ENCODE peak calls at places on chromosome 10, in eight cellular contexts. L, V, S, F, G, M, B and D are unnamed samples. For H3K36me3, the result is how much of the 10 kb centered on the place peaks cover.

GRCh38 chr10:12766222-12766621 is 235.3 kb downstream of the CCDC3 start:
- DNase-seq in G (no peak), S (no peak), F (no peak), L (no peak), B (no peak), V (no peak), M (no peak), D (no peak)

GRCh38 chr10:78435484-78436222 is 402.0 kb downstream of the RPS24 start:
- DNase-seq in M (no peak), F (no peak), L (no peak), V (no peak), S (no peak), B (no peak), G (no peak), D (no peak)

GRCh38 chr10:12509016-12509793 is 159.9 kb downstream of the CAMK1D start:
- DNase-seq in M (no peak), L (no peak), B (no peak), V (no peak), S (no peak), F (no peak), G (no peak), D (no peak)

GRCh38 chr10:63365976-63366765 is 99.6 kb downstream of the JMJD1C start:
- DNase-seq in B (peak), G (no peak), M (no peak), V (no peak), F (no peak), L (peak), S (no peak), D (no peak)

GRCh38 chr10:60760711-60761210 is 17.5 kb upstream of the CDK1 start:
- DNase-seq in V (no peak), F (no peak), S (no peak), M (no peak), L (no peak), G (no peak), B (no peak), D (no peak)

GRCh38 chr10:81514811-81515210 is 360.2 kb upstream of the NRG3 start:
- DNase-seq in M (no peak), F (no peak), G (no peak), S (no peak), B (no peak), L (no peak), V (no peak), D (no peak)

GRCh38 chr10:92290076-92290836 is 622 bp downstream of the CPEB3 start:
- DNase-seq in G (no peak), S (peak), B (peak), F (peak), V (peak), M (peak), L (no peak), D (no peak)

GRCh38 chr10:68826764-68827591 is at the start of gene STOX1:
- DNase-seq in M (no peak), S (peak), F (peak), L (peak), G (peak), V (peak), B (peak), D (peak)

GRCh38 chr10:116817178-116817577 is 32.1 kb upstream of the ENO4 start:
- DNase-seq in G (no peak), M (no peak), B (no peak), V (no peak), L (no peak), S (no peak), F (no peak), D (no peak)

GRCh38 chr10:103701380-103702222 is 153.8 kb downstream of the SH3PXD2A start:
- DNase-seq in B (no peak), V (no peak), L (no peak), M (no peak), S (no peak), F (no peak), G (no peak), D (no peak)

GRCh38 chr10:60732240-60733188 is 45.8 kb upstream of the CDK1 start:
- DNase-seq in L (peak), V (no peak), F (no peak), B (no peak), M (no peak), G (no peak), S (no peak), D (no peak)

GRCh38 chr10:103282961-103283360 is 6.0 kb downstream of the INA start:
- DNase-seq in M (no peak), V (no peak), G (no peak), F (no peak), L (no peak), S (no peak), B (no peak), D (no peak)

GRCh38 chr10:56472978-56473377 is 111.9 kb upstream of the ZWINT start:
- DNase-seq in M (no peak), G (no peak), F (no peak), L (no peak), S (no peak), V (no peak), B (no peak), D (no peak)

GRCh38 chr10:94224656-94225055 is 138.1 kb downstream of the NOC3L start:
- DNase-seq in S (no peak), M (no peak), B (no peak), L (no peak), F (no peak), G (no peak), V (peak), D (peak)

GRCh38 chr10:28179490-28180099 is 123.3 kb downstream of the MPP7 start:
- DNase-seq in G (no peak), L (peak), V (peak), M (no peak), F (no peak), S (no peak), B (peak), D (no peak)

GRCh38 chr10:77219046-77219445 is 418.6 kb downstream of the KCNMA1 start:
- DNase-seq in S (no peak), F (no peak), G (no peak), L (no peak), M (no peak), B (no peak), V (no peak), D (no peak)

GRCh38 chr10:116676633-116677032 is 55.9 kb downstream of the PNLIPRP2 start:
- DNase-seq in G (no peak), F (no peak), B (peak), S (no peak), V (no peak), M (no peak), L (no peak), D (no peak)

GRCh38 chr10:29619273-29619672 is 15.5 kb downstream of the SVIL start:
- DNase-seq in L (no peak), F (no peak), M (no peak), G (no peak), S (peak), B (peak), V (no peak), D (no peak)

GRCh38 chr10:4939224-4940072 is 23.8 kb upstream of the AKR1C1 start:
- DNase-seq in S (no peak), L (no peak), B (peak), F (no peak), V (no peak), M (no peak), G (no peak), D (no peak)

GRCh38 chr10:30736685-30737232 is 107.2 kb upstream of the LYZL2 start:
- DNase-seq in G (no peak), V (peak), L (no peak), B (no peak), F (no peak), M (peak), S (no peak), D (peak)

GRCh38 chr10:129655007-129655678 is 188.1 kb downstream of the MGMT start:
- DNase-seq in V (no peak), F (no peak), L (no peak), B (no peak), G (no peak), S (no peak), M (no peak), D (no peak)

GRCh38 chr10:89518108-89518507 is 17.3 kb downstream of the SLC16A12 start:
- DNase-seq in S (no peak), F (peak), L (no peak), B (no peak), V (no peak), G (peak), M (no peak), D (no peak)

GRCh38 chr10:127973810-127974311 is 67.0 kb downstream of the PTPRE start:
- DNase-seq in V (no peak), S (no peak), G (no peak), L (peak), M (no peak), F (no peak), B (no peak), D (no peak)

GRCh38 chr10:43793714-43794113 is 145.0 kb upstream of the ZNF32 start:
- DNase-seq in F (no peak), M (no peak), V (no peak), G (no peak), S (no peak), B (no peak), L (no peak), D (peak)

GRCh38 chr10:130495891-130496642 is 359.9 kb downstream of the GLRX3 start:
- DNase-seq in M (no peak), B (peak), S (no peak), V (no peak), G (peak), L (no peak), F (no peak), D (no peak)

GRCh38 chr10:73802276-73802991 is 9.0 kb downstream of the NDST2 start:
- DNase-seq in S (no peak), L (no peak), G (no peak), V (no peak), F (peak), B (no peak), M (no peak), D (no peak)
- TF ChIP-seq CTCF in S (no peak), L (no peak), G (no peak), V (peak), F (no peak), B (no peak), M (no peak), D (no peak)

DNA sequence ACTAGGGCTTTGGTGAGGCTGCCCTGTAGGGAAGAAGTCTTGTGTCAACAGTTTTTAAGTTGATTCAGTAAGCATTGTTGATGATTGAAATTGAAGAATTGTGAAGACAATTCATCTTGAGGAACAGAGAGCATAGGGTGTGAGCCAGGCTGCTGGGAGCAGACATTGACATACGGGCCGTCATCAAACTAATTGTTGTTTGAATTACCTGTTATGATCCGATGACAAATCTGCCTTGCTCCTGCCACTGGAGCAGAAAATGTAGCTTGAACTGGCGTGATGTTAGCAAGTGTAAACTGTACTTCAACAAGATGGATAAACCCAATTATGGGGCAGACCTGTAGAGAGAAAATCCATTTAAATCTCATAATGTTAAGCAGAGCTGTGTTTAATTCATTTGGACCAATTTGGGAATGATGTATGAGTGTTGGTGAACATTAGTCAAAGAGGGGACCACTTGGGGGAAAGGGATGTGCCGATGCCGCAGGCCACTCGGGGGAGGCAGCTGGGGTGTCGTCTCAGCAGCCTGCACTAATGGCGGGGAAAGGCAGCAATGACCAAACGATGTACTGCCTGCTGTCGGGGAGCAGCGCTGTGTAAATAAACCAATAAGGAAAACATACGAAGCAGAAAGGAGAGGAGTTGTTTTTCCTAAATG is 27.4 kb downstream of the TCF7L2 start:
- DNase-seq in G (no peak), V (no peak), B (no peak), M (no peak), L (no peak), S (no peak), F (no peak), D (no peak)
- H3K36me3 ChIP-seq in G (under half), V (under half), B (under half), M (under half), L (under half), S (under half), F (under half), D (under half)

GRCh38 chr10:34817586-34817985 is 2.5 kb upstream of the PARD3 start:
- DNase-seq in L (no peak), F (no peak), M (no peak), V (no peak), B (no peak), G (no peak), S (no peak), D (no peak)

GRCh38 chr10:34815174-34816066 is at the start of gene PARD3:
- DNase-seq in S (peak), V (no peak), B (peak), G (peak), M (peak), L (peak), F (peak), D (no peak)

GRCh38 chr10:34814228-34815173 is 595 bp downstream of the PARD3 start:
- DNase-seq in S (no peak), L (peak), V (no peak), B (peak), F (peak), M (no peak), G (peak), D (no peak)

GRCh38 chr10:34817054-34817453 is 2.0 kb upstream of the PARD3 start:
- DNase-seq in G (no peak), S (no peak), M (no peak), L (no peak), V (no peak), B (no peak), F (no peak), D (no peak)

GRCh38 chr10:34816067-34817002 is 1.2 kb upstream of the PARD3 start:
- DNase-seq in L (peak), F (no peak), V (no peak), G (no peak), B (no peak), M (peak), S (peak), D (no peak)
- TF ChIP-seq CTCF in L (no peak), F (peak), V (no peak), G (no peak), B (no peak), M (no peak), S (no peak), D (peak)

GRCh38 chr10:1044146-1044545 is 4.8 kb downstream of the IDI1 start:
- DNase-seq in G (no peak), F (no peak), L (no peak), B (no peak), S (no peak), M (no peak), V (no peak), D (no peak)
- H3K36me3 ChIP-seq in G (under half), F (under half), L (under half), B (under half), S (under half), M (under half), V (under half), D (under half)

DNA sequence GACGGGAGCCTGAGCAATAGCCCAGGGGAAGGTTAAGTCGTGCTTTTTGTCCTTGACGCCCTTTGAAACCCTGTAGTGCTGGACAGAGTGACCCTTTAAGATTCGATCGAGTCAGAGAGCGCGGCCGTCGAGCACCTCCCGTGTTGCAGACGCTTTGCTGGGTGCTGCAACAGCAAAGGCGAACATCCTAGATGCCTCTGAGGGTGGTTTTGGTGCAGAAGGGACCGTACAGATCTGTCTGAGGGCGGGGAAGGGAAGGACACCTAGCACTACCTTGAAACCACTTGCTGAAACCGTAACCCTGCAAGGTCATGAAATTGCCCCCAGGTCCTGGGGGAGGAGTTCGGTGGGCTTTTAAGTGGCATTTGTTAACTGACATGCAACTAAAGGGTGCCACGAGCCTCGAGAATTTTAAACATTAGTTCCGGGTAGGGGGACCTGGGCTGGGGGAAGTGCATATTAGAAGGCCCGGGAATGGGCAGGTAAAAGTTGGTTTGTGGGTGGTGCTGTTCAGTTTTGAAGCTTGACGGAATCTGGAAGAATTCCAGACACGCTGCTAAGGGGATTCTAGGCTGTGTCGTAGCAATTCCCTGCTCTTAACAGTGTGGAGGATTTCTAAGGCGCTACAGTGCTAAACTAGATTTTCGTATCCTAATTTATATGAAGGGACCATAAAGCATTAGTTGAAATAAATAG is 811 bp downstream of the ATP5F1C start:
- DNase-seq in B (peak), F (no peak), M (no peak), S (no peak), G (no peak), L (peak), V (no peak), D (no peak)
- TF ChIP-seq CTCF in B (no peak), F (no peak), M (no peak), S (no peak), G (no peak), L (no peak), V (no peak), D (no peak)

GRCh38 chr10:125118701-125119100 is 41.7 kb downstream of the CTBP2 start:
- DNase-seq in S (no peak), G (no peak), B (no peak), V (no peak), L (no peak), F (no peak), M (no peak), D (no peak)
- H3K36me3 ChIP-seq in S (under half), G (under half), B (under half), V (under half), L (under half), F (under half), M (under half), D (under half)

GRCh38 chr10:6464862-6465430 is 115.1 kb downstream of the PRKCQ start:
- DNase-seq in L (no peak), F (no peak), G (no peak), M (no peak), V (no peak), S (no peak), B (no peak), D (no peak)
- TF ChIP-seq CTCF in L (no peak), F (no peak), G (no peak), M (no peak), V (no peak), S (no peak), B (no peak), D (no peak)

DNA sequence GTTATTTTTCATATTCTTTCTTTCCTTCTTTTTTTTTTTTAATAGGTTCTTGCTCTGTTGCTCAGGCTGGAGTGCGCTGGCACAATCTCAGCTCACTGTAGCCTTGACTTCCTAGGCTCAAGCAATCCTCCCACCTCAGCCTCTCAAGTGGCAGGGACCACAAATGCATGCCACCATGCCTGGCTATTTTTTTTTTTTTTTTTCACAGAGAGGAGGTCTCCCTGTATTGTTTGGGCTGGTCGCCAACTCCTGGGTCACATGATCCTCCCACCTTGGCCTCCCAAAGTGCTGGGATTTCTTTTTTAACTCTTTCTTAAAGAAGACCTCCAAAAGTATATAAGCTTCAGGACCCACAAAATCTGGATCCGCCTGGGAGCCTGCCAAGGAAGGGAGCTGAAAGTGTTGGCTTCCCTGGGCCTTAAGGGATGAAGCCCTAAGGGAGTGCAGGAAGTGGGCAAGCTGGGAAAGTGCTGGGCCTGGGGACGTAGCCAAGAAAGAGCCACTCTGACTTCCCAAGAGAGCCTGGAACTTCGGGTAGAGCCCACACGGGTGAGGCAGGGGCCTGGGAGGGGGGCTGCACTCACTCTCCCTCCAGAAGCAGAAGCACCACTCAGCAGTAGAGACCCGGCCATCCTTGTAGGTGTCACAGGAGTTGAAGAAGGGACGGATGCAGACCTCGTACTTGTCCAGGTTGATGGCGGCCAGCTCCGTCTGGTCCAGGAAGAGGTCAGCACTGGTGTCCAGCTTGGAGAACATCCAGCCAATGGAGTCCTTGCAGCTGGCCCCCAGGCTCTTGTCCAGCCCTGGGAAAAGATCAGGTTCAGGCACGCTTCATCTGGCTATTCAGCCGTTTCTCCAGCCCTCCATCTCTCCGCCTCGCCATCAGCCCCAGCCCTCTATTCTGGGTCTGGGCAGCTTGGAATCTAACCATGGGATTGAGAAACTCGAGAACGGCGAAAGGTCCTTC is 21.8 kb downstream of the SPOCK2 start:
- DNase-seq in B (no peak), G (no peak), L (no peak), V (no peak), M (no peak), S (no peak), F (peak), D (no peak)
- H3K36me3 ChIP-seq in B (under half), G (under half), L (under half), V (under half), M (under half), S (under half), F (under half), D (under half)

GRCh38 chr10:31977440-31978157 is 49.0 kb upstream of the ARHGAP12 start:
- DNase-seq in S (no peak), L (no peak), F (no peak), V (peak), G (no peak), B (no peak), M (no peak), D (no peak)

GRCh38 chr10:31978158-31978483 is 49.5 kb upstream of the ARHGAP12 start:
- DNase-seq in F (no peak), M (no peak), L (no peak), S (no peak), B (no peak), G (no peak), V (no peak), D (no peak)

GRCh38 chr10:31975157-31975765 is 46.6 kb upstream of the ARHGAP12 start:
- DNase-seq in G (no peak), M (no peak), S (no peak), L (peak), F (no peak), V (no peak), B (no peak), D (no peak)

DNA sequence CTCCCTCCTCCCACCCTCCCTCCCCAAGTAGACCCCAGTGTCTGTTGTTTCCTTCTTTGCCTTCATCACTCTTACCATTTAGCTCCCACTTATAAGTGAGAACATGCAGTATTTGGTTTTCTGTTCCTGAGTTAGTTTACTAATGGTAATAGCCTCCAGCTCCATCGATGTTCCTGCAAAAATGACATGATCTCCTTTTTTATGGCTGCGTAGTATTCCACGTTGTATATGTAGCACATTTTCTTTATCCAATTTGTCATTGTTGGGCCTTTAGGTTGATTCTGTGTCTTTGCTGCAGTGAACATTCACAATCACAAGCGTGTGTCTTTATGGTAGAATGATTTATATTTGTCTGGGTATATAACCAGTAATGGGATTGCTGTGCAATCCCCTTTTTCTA is 51.8 kb upstream of the ARHGAP12 start:
- DNase-seq in M (no peak), B (no peak), L (no peak), F (no peak), V (no peak), S (no peak), G (no peak), D (no peak)
- TF ChIP-seq CTCF in M (no peak), B (no peak), L (no peak), F (no peak), V (no peak), S (no peak), G (no peak), D (no peak)

GRCh38 chr10:87886635-87887034 is 23.2 kb downstream of the PTEN start:
- DNase-seq in B (no peak), F (no peak), S (no peak), M (no peak), L (no peak), V (no peak), G (no peak), D (no peak)
- H3K36me3 ChIP-seq in B (under half), F (under half), S (under half), M (under half), L (under half), V (under half), G (under half), D (under half)